ENCODE peak calls at places on chromosomes 6 and 20, in nine cellular contexts. One of them, this sample, is unnamed.

GRCh38 chr20:646107-646867 is 6.7 kb downstream of the SRXN1 start:
- DNase-seq in A549: peak; percentile 63
- DNase-seq in Calu3: no peak
- DNase-seq in effector CD8-positive, alpha-beta T cell: no peak
- DNase-seq in memory B cell: no peak
- DNase-seq in activated T-helper 2 cell treated with anti-CD3 and anti-CD28 coated beads, Interferon-gamma antibody, Interleukin-2, Interleukin-4, amounts not matched to agents 10 μg/mL and 5 μg/mL and 100 μg/mL, durations not matched to agents 14 hours and 24 hours and 36 hours: no peak
- DNase-seq in stimulated activated CD8-positive, alpha-beta memory T cell treated with anti-CD3 and anti-CD28 coated beads, Interleukin-15, amount 100 ng/mL, for 24 hours: no peak
- DNase-seq in iris pigment epithelial cell: no peak
- DNase-seq in HFFc6: no peak
- DNase-seq in this sample: no peak

GRCh38 chr20:44648579-44648978 is 2.9 kb downstream of the ADA start:
- DNase-seq in A549: no peak
- DNase-seq in Calu3: no peak
- DNase-seq in effector CD8-positive, alpha-beta T cell: no peak
- DNase-seq in memory B cell: no peak
- DNase-seq in activated T-helper 2 cell treated with anti-CD3 and anti-CD28 coated beads, Interferon-gamma antibody, Interleukin-2, Interleukin-4, amounts not matched to agents 10 μg/mL and 5 μg/mL and 100 μg/mL, durations not matched to agents 14 hours and 24 hours and 36 hours: no peak
- DNase-seq in stimulated activated CD8-positive, alpha-beta memory T cell treated with anti-CD3 and anti-CD28 coated beads, Interleukin-15, amount 100 ng/mL, for 24 hours: no peak
- DNase-seq in iris pigment epithelial cell: no peak
- DNase-seq in HFFc6: no peak
- DNase-seq in this sample: no peak

GRCh38 chr20:52820641-52821292 is 151.4 kb upstream of the TSHZ2 start:
- DNase-seq in A549: no peak
- DNase-seq in Calu3: no peak
- DNase-seq in effector CD8-positive, alpha-beta T cell: no peak
- DNase-seq in memory B cell: no peak
- DNase-seq in activated T-helper 2 cell treated with anti-CD3 and anti-CD28 coated beads, Interferon-gamma antibody, Interleukin-2, Interleukin-4, amounts not matched to agents 10 μg/mL and 5 μg/mL and 100 μg/mL, durations not matched to agents 14 hours and 24 hours and 36 hours: no peak
- DNase-seq in stimulated activated CD8-positive, alpha-beta memory T cell treated with anti-CD3 and anti-CD28 coated beads, Interleukin-15, amount 100 ng/mL, for 24 hours: no peak
- DNase-seq in iris pigment epithelial cell: no peak
- DNase-seq in HFFc6: no peak
- DNase-seq in this sample: no peak

GRCh38 chr20:56750430-56750829 is 121.3 kb downstream of the TFAP2C start:
- DNase-seq in A549: no peak
- DNase-seq in Calu3: no peak
- DNase-seq in effector CD8-positive, alpha-beta T cell: no peak
- DNase-seq in memory B cell: no peak
- DNase-seq in activated T-helper 2 cell treated with anti-CD3 and anti-CD28 coated beads, Interferon-gamma antibody, Interleukin-2, Interleukin-4, amounts not matched to agents 10 μg/mL and 5 μg/mL and 100 μg/mL, durations not matched to agents 14 hours and 24 hours and 36 hours: no peak
- DNase-seq in stimulated activated CD8-positive, alpha-beta memory T cell treated with anti-CD3 and anti-CD28 coated beads, Interleukin-15, amount 100 ng/mL, for 24 hours: no peak
- DNase-seq in iris pigment epithelial cell: peak; percentile 12
- DNase-seq in HFFc6: no peak
- DNase-seq in this sample: no peak

GRCh38 chr6:129499871-129500219 is 210.1 kb downstream of the ARHGAP18 start:
- DNase-seq in A549: no peak
- DNase-seq in Calu3: no peak
- DNase-seq in effector CD8-positive, alpha-beta T cell: no peak
- DNase-seq in memory B cell: no peak
- DNase-seq in activated T-helper 2 cell treated with anti-CD3 and anti-CD28 coated beads, Interferon-gamma antibody, Interleukin-2, Interleukin-4, amounts not matched to agents 10 μg/mL and 5 μg/mL and 100 μg/mL, durations not matched to agents 14 hours and 24 hours and 36 hours: no peak
- DNase-seq in stimulated activated CD8-positive, alpha-beta memory T cell treated with anti-CD3 and anti-CD28 coated beads, Interleukin-15, amount 100 ng/mL, for 24 hours: no peak
- DNase-seq in iris pigment epithelial cell: no peak
- DNase-seq in HFFc6: no peak
- DNase-seq in this sample: no peak

GRCh38 chr20:3277686-3278465 is 38.9 kb upstream of the SLC4A11 start:
- DNase-seq in A549: no peak
- DNase-seq in Calu3: no peak
- DNase-seq in effector CD8-positive, alpha-beta T cell: no peak
- DNase-seq in memory B cell: no peak
- DNase-seq in activated T-helper 2 cell treated with anti-CD3 and anti-CD28 coated beads, Interferon-gamma antibody, Interleukin-2, Interleukin-4, amounts not matched to agents 10 μg/mL and 5 μg/mL and 100 μg/mL, durations not matched to agents 14 hours and 24 hours and 36 hours: no peak
- DNase-seq in stimulated activated CD8-positive, alpha-beta memory T cell treated with anti-CD3 and anti-CD28 coated beads, Interleukin-15, amount 100 ng/mL, for 24 hours: no peak
- DNase-seq in iris pigment epithelial cell: no peak
- DNase-seq in HFFc6: no peak
- DNase-seq in this sample: no peak

GRCh38 chr6:6220718-6221117 is 99.7 kb downstream of the F13A1 start:
- DNase-seq in A549: no peak
- DNase-seq in Calu3: no peak
- DNase-seq in effector CD8-positive, alpha-beta T cell: no peak
- DNase-seq in memory B cell: no peak
- DNase-seq in activated T-helper 2 cell treated with anti-CD3 and anti-CD28 coated beads, Interferon-gamma antibody, Interleukin-2, Interleukin-4, amounts not matched to agents 10 μg/mL and 5 μg/mL and 100 μg/mL, durations not matched to agents 14 hours and 24 hours and 36 hours: no peak
- DNase-seq in stimulated activated CD8-positive, alpha-beta memory T cell treated with anti-CD3 and anti-CD28 coated beads, Interleukin-15, amount 100 ng/mL, for 24 hours: no peak
- DNase-seq in iris pigment epithelial cell: no peak
- DNase-seq in HFFc6: no peak
- DNase-seq in this sample: no peak

GRCh38 chr6:110485461-110485860 is 9.0 kb upstream of the SLC22A16 start:
- DNase-seq in A549: no peak
- DNase-seq in Calu3: no peak
- DNase-seq in effector CD8-positive, alpha-beta T cell: no peak
- DNase-seq in memory B cell: no peak
- DNase-seq in activated T-helper 2 cell treated with anti-CD3 and anti-CD28 coated beads, Interferon-gamma antibody, Interleukin-2, Interleukin-4, amounts not matched to agents 10 μg/mL and 5 μg/mL and 100 μg/mL, durations not matched to agents 14 hours and 24 hours and 36 hours: no peak
- DNase-seq in stimulated activated CD8-positive, alpha-beta memory T cell treated with anti-CD3 and anti-CD28 coated beads, Interleukin-15, amount 100 ng/mL, for 24 hours: no peak
- DNase-seq in iris pigment epithelial cell: peak; percentile 11
- DNase-seq in HFFc6: no peak
- DNase-seq in this sample: no peak

GRCh38 chr6:67345946-67346345 is 1289.1 kb upstream of the ADGRB3 start:
- DNase-seq in A549: no peak
- DNase-seq in Calu3: no peak
- DNase-seq in effector CD8-positive, alpha-beta T cell: no peak
- DNase-seq in memory B cell: no peak
- DNase-seq in activated T-helper 2 cell treated with anti-CD3 and anti-CD28 coated beads, Interferon-gamma antibody, Interleukin-2, Interleukin-4, amounts not matched to agents 10 μg/mL and 5 μg/mL and 100 μg/mL, durations not matched to agents 14 hours and 24 hours and 36 hours: no peak
- DNase-seq in stimulated activated CD8-positive, alpha-beta memory T cell treated with anti-CD3 and anti-CD28 coated beads, Interleukin-15, amount 100 ng/mL, for 24 hours: no peak
- DNase-seq in iris pigment epithelial cell: peak; percentile 26
- DNase-seq in HFFc6: no peak
- DNase-seq in this sample: no peak

GRCh38 chr6:142207265-142207877 is 60.3 kb downstream of the VTA1 start:
- DNase-seq in A549: peak; percentile 49
- DNase-seq in Calu3: peak; percentile 44
- DNase-seq in effector CD8-positive, alpha-beta T cell: peak; percentile 23
- DNase-seq in memory B cell: no peak
- DNase-seq in activated T-helper 2 cell treated with anti-CD3 and anti-CD28 coated beads, Interferon-gamma antibody, Interleukin-2, Interleukin-4, amounts not matched to agents 10 μg/mL and 5 μg/mL and 100 μg/mL, durations not matched to agents 14 hours and 24 hours and 36 hours: no peak
- DNase-seq in stimulated activated CD8-positive, alpha-beta memory T cell treated with anti-CD3 and anti-CD28 coated beads, Interleukin-15, amount 100 ng/mL, for 24 hours: no peak
- DNase-seq in iris pigment epithelial cell: peak; percentile 54
- DNase-seq in HFFc6: peak; percentile 57
- DNase-seq in this sample: no peak

GRCh38 chr6:118198746-118199145 is 291.7 kb downstream of the SLC35F1 start:
- DNase-seq in A549: no peak
- DNase-seq in Calu3: no peak
- DNase-seq in effector CD8-positive, alpha-beta T cell: no peak
- DNase-seq in memory B cell: no peak
- DNase-seq in activated T-helper 2 cell treated with anti-CD3 and anti-CD28 coated beads, Interferon-gamma antibody, Interleukin-2, Interleukin-4, amounts not matched to agents 10 μg/mL and 5 μg/mL and 100 μg/mL, durations not matched to agents 14 hours and 24 hours and 36 hours: no peak
- DNase-seq in stimulated activated CD8-positive, alpha-beta memory T cell treated with anti-CD3 and anti-CD28 coated beads, Interleukin-15, amount 100 ng/mL, for 24 hours: no peak
- DNase-seq in iris pigment epithelial cell: peak; percentile 6
- DNase-seq in HFFc6: no peak
- DNase-seq in this sample: no peak

GRCh38 chr6:136992113-136992512 is 52.7 kb downstream of the IL20RA start:
- DNase-seq in A549: no peak
- DNase-seq in Calu3: no peak
- DNase-seq in effector CD8-positive, alpha-beta T cell: no peak
- DNase-seq in memory B cell: no peak
- DNase-seq in activated T-helper 2 cell treated with anti-CD3 and anti-CD28 coated beads, Interferon-gamma antibody, Interleukin-2, Interleukin-4, amounts not matched to agents 10 μg/mL and 5 μg/mL and 100 μg/mL, durations not matched to agents 14 hours and 24 hours and 36 hours: no peak
- DNase-seq in stimulated activated CD8-positive, alpha-beta memory T cell treated with anti-CD3 and anti-CD28 coated beads, Interleukin-15, amount 100 ng/mL, for 24 hours: no peak
- DNase-seq in iris pigment epithelial cell: no peak
- DNase-seq in HFFc6: no peak
- DNase-seq in this sample: no peak

GRCh38 chr20:18728165-18728866 is 85.3 kb upstream of the SCP2D1 start:
- DNase-seq in A549: no peak
- DNase-seq in Calu3: no peak
- DNase-seq in effector CD8-positive, alpha-beta T cell: no peak
- DNase-seq in memory B cell: peak; percentile 44
- DNase-seq in activated T-helper 2 cell treated with anti-CD3 and anti-CD28 coated beads, Interferon-gamma antibody, Interleukin-2, Interleukin-4, amounts not matched to agents 10 μg/mL and 5 μg/mL and 100 μg/mL, durations not matched to agents 14 hours and 24 hours and 36 hours: no peak
- DNase-seq in stimulated activated CD8-positive, alpha-beta memory T cell treated with anti-CD3 and anti-CD28 coated beads, Interleukin-15, amount 100 ng/mL, for 24 hours: no peak
- DNase-seq in iris pigment epithelial cell: no peak
- DNase-seq in HFFc6: no peak
- DNase-seq in this sample: peak; percentile 76

GRCh38 chr6:16731503-16732018 is 29.7 kb downstream of the ATXN1 start:
- DNase-seq in A549: no peak
- DNase-seq in Calu3: no peak
- DNase-seq in effector CD8-positive, alpha-beta T cell: no peak
- DNase-seq in memory B cell: no peak
- DNase-seq in activated T-helper 2 cell treated with anti-CD3 and anti-CD28 coated beads, Interferon-gamma antibody, Interleukin-2, Interleukin-4, amounts not matched to agents 10 μg/mL and 5 μg/mL and 100 μg/mL, durations not matched to agents 14 hours and 24 hours and 36 hours: peak; percentile 48
- DNase-seq in stimulated activated CD8-positive, alpha-beta memory T cell treated with anti-CD3 and anti-CD28 coated beads, Interleukin-15, amount 100 ng/mL, for 24 hours: no peak
- DNase-seq in iris pigment epithelial cell: no peak
- DNase-seq in HFFc6: no peak
- DNase-seq in this sample: no peak